ENCODE peak calls at places on chromosome 2, in ten cellular contexts. I is NCI-H1092 treated with DMSO at 0.1 percent for 48 hours, Q is mesenchymal stem cell, F is ureter, S is endothelial cell, U is GM12878, X is IMR-90, M is G401, D is neural crest cell, R is EL. A is an unnamed sample.

GRCh38 chr2:215071676-215072075 is 66.8 kb downstream of the ABCA12 start:
- DNase-seq in I (no peak), Q (no peak), F (no peak), S (no peak), U (no peak), X (no peak), M (no peak), D (no peak), R (no peak), A (no peak)

GRCh38 chr2:218805627-218806026 is 23.7 kb downstream of the CYP27A1 start:
- DNase-seq in I (no peak), Q (peak), F (no peak), S (no peak), U (peak), X (peak), M (no peak), D (no peak), R (peak), A (no peak)

GRCh38 chr2:7403092-7403775 is 486.0 kb downstream of the RNF144A start:
- DNase-seq in I (no peak), Q (no peak), F (no peak), S (no peak), U (no peak), X (no peak), M (no peak), D (no peak), R (no peak), A (no peak)

GRCh38 chr2:105057005-105057404 is 19.1 kb downstream of the MRPS9 start:
- DNase-seq in I (no peak), Q (no peak), F (no peak), S (no peak), U (no peak), X (no peak), M (no peak), D (no peak), R (no peak), A (no peak)

GRCh38 chr2:183034806-183035205 is 3.5 kb downstream of the NCKAP1 start:
- DNase-seq in I (no peak), Q (peak), F (no peak), S (no peak), U (no peak), X (peak), M (no peak), D (no peak), R (peak), A (no peak)

GRCh38 chr2:203673933-203674332 is 32.5 kb upstream of the CD28 start:
- DNase-seq in I (no peak), Q (peak), F (no peak), S (no peak), U (peak), X (no peak), M (no peak), D (no peak), R (peak), A (peak)

GRCh38 chr2:231512222-231512621 is 18.0 kb downstream of the NMUR1 start:
- DNase-seq in I (no peak), Q (no peak), F (no peak), S (no peak), U (no peak), X (no peak), M (peak), D (peak), R (no peak), A (no peak)

GRCh38 chr2:64904405-64905329 is 84.5 kb upstream of the SLC1A4 start:
- DNase-seq in I (no peak), Q (no peak), F (no peak), S (no peak), U (no peak), X (no peak), M (no peak), D (no peak), R (no peak), A (no peak)

GRCh38 chr2:218839430-218839829 is 7.8 kb upstream of the PRKAG3 start:
- DNase-seq in I (no peak), Q (peak), F (no peak), S (no peak), U (no peak), X (peak), M (no peak), D (no peak), R (peak), A (no peak)

GRCh38 chr2:222747526-222748160 is 76.2 kb downstream of the MOGAT1 start:
- DNase-seq in I (no peak), Q (no peak), F (no peak), S (no peak), U (no peak), X (no peak), M (no peak), D (no peak), R (no peak), A (no peak)

GRCh38 chr2:18422416-18423165 is 137.9 kb downstream of the RDH14 start:
- DNase-seq in I (no peak), Q (peak), F (no peak), S (no peak), U (no peak), X (no peak), M (no peak), D (no peak), R (no peak), A (no peak)